ENCODE peak calls at places on chromosomes 2 and 18, in ten cellular contexts. One of them, this sample, is unnamed.

GRCh38 chr2:240428245-240428644 is 7.2 kb upstream of the GPC1 start:
- DNase-seq in CD8-positive, alpha-beta T cell: no peak
- DNase-seq in heart right ventricle: no peak
- DNase-seq in sigmoid colon: no peak
- DNase-seq in gastrocnemius medialis: no peak
- DNase-seq in aorta: no peak
- DNase-seq in neural progenitor cell: no peak
- DNase-seq in tibial artery: no peak
- DNase-seq in cardiac muscle cell: no peak
- DNase-seq in heart left ventricle: no peak
- DNase-seq in this sample: no peak

GRCh38 chr2:73069855-73070650 is 1.5 kb downstream of the SFXN5 start:
- DNase-seq in CD8-positive, alpha-beta T cell: no peak
- DNase-seq in heart right ventricle: no peak
- DNase-seq in sigmoid colon: no peak
- DNase-seq in gastrocnemius medialis: no peak
- DNase-seq in aorta: no peak
- DNase-seq in neural progenitor cell: no peak
- DNase-seq in tibial artery: no peak
- DNase-seq in cardiac muscle cell: no peak
- DNase-seq in heart left ventricle: no peak
- DNase-seq in this sample: no peak

GRCh38 chr2:173347305-173348168 is 7.1 kb upstream of the CDCA7 start:
- DNase-seq in CD8-positive, alpha-beta T cell: no peak
- DNase-seq in heart right ventricle: no peak
- DNase-seq in sigmoid colon: no peak
- DNase-seq in gastrocnemius medialis: no peak
- DNase-seq in aorta: no peak
- DNase-seq in neural progenitor cell: peak
- DNase-seq in tibial artery: no peak
- DNase-seq in cardiac muscle cell: no peak
- DNase-seq in heart left ventricle: no peak
- DNase-seq in this sample: no peak

GRCh38 chr2:239762742-239763269 is 262.3 kb downstream of the NDUFA10 start:
- DNase-seq in CD8-positive, alpha-beta T cell: no peak
- DNase-seq in heart right ventricle: no peak
- DNase-seq in sigmoid colon: peak
- DNase-seq in gastrocnemius medialis: peak
- DNase-seq in aorta: peak
- DNase-seq in neural progenitor cell: no peak
- DNase-seq in tibial artery: peak
- DNase-seq in cardiac muscle cell: no peak
- DNase-seq in heart left ventricle: no peak
- DNase-seq in this sample: no peak

GRCh38 chr18:50282521-50283335 is 1.4 kb upstream of the MBD1 start:
- DNase-seq in CD8-positive, alpha-beta T cell: no peak
- DNase-seq in heart right ventricle: peak
- DNase-seq in sigmoid colon: no peak
- DNase-seq in gastrocnemius medialis: no peak
- DNase-seq in aorta: no peak
- DNase-seq in neural progenitor cell: no peak
- DNase-seq in tibial artery: no peak
- DNase-seq in cardiac muscle cell: no peak
- DNase-seq in heart left ventricle: peak
- DNase-seq in this sample: no peak

GRCh38 chr2:71602581-71602980 is 149.2 kb downstream of the DYSF start:
- DNase-seq in CD8-positive, alpha-beta T cell: no peak
- DNase-seq in heart right ventricle: peak
- DNase-seq in sigmoid colon: peak
- DNase-seq in gastrocnemius medialis: no peak
- DNase-seq in aorta: peak
- DNase-seq in neural progenitor cell: no peak
- DNase-seq in tibial artery: peak
- DNase-seq in cardiac muscle cell: no peak
- DNase-seq in heart left ventricle: no peak
- DNase-seq in this sample: peak

GRCh38 chr2:113894156-113894743 is 4.4 kb downstream of the ACTR3 start:
- DNase-seq in CD8-positive, alpha-beta T cell: no peak
- DNase-seq in heart right ventricle: no peak
- DNase-seq in sigmoid colon: no peak
- DNase-seq in gastrocnemius medialis: no peak
- DNase-seq in aorta: no peak
- DNase-seq in neural progenitor cell: no peak
- DNase-seq in tibial artery: no peak
- DNase-seq in cardiac muscle cell: peak
- DNase-seq in heart left ventricle: no peak
- DNase-seq in this sample: no peak

GRCh38 chr2:149185942-149186490 is 144.4 kb upstream of the LYPD6 start:
- DNase-seq in CD8-positive, alpha-beta T cell: no peak
- DNase-seq in heart right ventricle: no peak
- DNase-seq in sigmoid colon: no peak
- DNase-seq in gastrocnemius medialis: no peak
- DNase-seq in aorta: no peak
- DNase-seq in neural progenitor cell: no peak
- DNase-seq in tibial artery: no peak
- DNase-seq in cardiac muscle cell: no peak
- DNase-seq in heart left ventricle: no peak
- DNase-seq in this sample: no peak

GRCh38 chr2:160747771-160748170 is 254.2 kb upstream of the RBMS1 start:
- DNase-seq in CD8-positive, alpha-beta T cell: no peak
- DNase-seq in heart right ventricle: no peak
- DNase-seq in sigmoid colon: no peak
- DNase-seq in gastrocnemius medialis: no peak
- DNase-seq in aorta: no peak
- DNase-seq in neural progenitor cell: no peak
- DNase-seq in tibial artery: no peak
- DNase-seq in cardiac muscle cell: peak
- DNase-seq in heart left ventricle: no peak
- DNase-seq in this sample: no peak
- H3K27ac ChIP-seq in CD8-positive, alpha-beta T cell: no peak
- H3K27ac ChIP-seq in heart right ventricle: no peak
- H3K27ac ChIP-seq in sigmoid colon: no peak
- H3K27ac ChIP-seq in gastrocnemius medialis: no peak
- H3K27ac ChIP-seq in aorta: no peak
- H3K27ac ChIP-seq in neural progenitor cell: no peak
- H3K27ac ChIP-seq in tibial artery: no peak
- H3K27ac ChIP-seq in cardiac muscle cell: no peak
- H3K27ac ChIP-seq in heart left ventricle: no peak
- H3K27ac ChIP-seq in this sample: no peak

GRCh38 chr2:46227674-46228289 is 69.4 kb upstream of the EPAS1 start:
- DNase-seq in CD8-positive, alpha-beta T cell: no peak
- DNase-seq in heart right ventricle: no peak
- DNase-seq in sigmoid colon: no peak
- DNase-seq in gastrocnemius medialis: no peak
- DNase-seq in aorta: no peak
- DNase-seq in neural progenitor cell: no peak
- DNase-seq in tibial artery: no peak
- DNase-seq in cardiac muscle cell: no peak
- DNase-seq in heart left ventricle: no peak
- DNase-seq in this sample: no peak

GRCh38 chr2:46226620-46227019 is 70.6 kb upstream of the EPAS1 start:
- DNase-seq in CD8-positive, alpha-beta T cell: no peak
- DNase-seq in heart right ventricle: no peak
- DNase-seq in sigmoid colon: no peak
- DNase-seq in gastrocnemius medialis: no peak
- DNase-seq in aorta: no peak
- DNase-seq in neural progenitor cell: no peak
- DNase-seq in tibial artery: no peak
- DNase-seq in cardiac muscle cell: no peak
- DNase-seq in heart left ventricle: no peak
- DNase-seq in this sample: no peak

GRCh38 chr2:46227022-46227421 is 70.2 kb upstream of the EPAS1 start:
- DNase-seq in CD8-positive, alpha-beta T cell: no peak
- DNase-seq in heart right ventricle: no peak
- DNase-seq in sigmoid colon: no peak
- DNase-seq in gastrocnemius medialis: no peak
- DNase-seq in aorta: no peak
- DNase-seq in neural progenitor cell: no peak
- DNase-seq in tibial artery: no peak
- DNase-seq in cardiac muscle cell: no peak
- DNase-seq in heart left ventricle: no peak
- DNase-seq in this sample: no peak

GRCh38 chr2:46225150-46225480 is 72.1 kb upstream of the EPAS1 start:
- DNase-seq in CD8-positive, alpha-beta T cell: no peak
- DNase-seq in heart right ventricle: no peak
- DNase-seq in sigmoid colon: no peak
- DNase-seq in gastrocnemius medialis: no peak
- DNase-seq in aorta: no peak
- DNase-seq in neural progenitor cell: no peak
- DNase-seq in tibial artery: no peak
- DNase-seq in cardiac muscle cell: no peak
- DNase-seq in heart left ventricle: no peak
- DNase-seq in this sample: no peak

DNA sequence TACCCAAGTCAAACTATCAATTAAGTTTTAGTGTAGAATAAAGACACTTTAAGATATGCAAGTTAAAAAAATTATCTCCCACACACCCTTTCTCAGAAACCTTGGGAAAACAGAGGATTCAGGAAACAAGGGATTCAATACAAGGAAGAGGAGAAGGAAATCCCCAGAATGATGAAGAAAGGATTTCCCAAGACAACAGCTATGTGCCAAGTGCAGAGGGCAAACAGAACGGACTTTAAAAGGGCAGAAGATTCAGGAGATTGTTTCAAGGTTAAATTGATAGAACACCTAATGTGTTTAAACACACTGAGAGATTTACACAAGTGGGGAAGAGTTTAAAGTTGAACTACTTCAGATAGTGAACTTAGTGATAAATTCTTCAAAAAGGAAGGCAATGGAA is 71.5 kb upstream of the EPAS1 start:
- DNase-seq in CD8-positive, alpha-beta T cell: no peak
- DNase-seq in heart right ventricle: no peak
- DNase-seq in sigmoid colon: no peak
- DNase-seq in gastrocnemius medialis: no peak
- DNase-seq in aorta: no peak
- DNase-seq in neural progenitor cell: no peak
- DNase-seq in tibial artery: no peak
- DNase-seq in cardiac muscle cell: no peak
- DNase-seq in heart left ventricle: no peak
- DNase-seq in this sample: no peak
- H3K27ac ChIP-seq in CD8-positive, alpha-beta T cell: no peak
- H3K27ac ChIP-seq in heart right ventricle: peak
- H3K27ac ChIP-seq in sigmoid colon: no peak
- H3K27ac ChIP-seq in gastrocnemius medialis: no peak
- H3K27ac ChIP-seq in aorta: no peak
- H3K27ac ChIP-seq in neural progenitor cell: no peak
- H3K27ac ChIP-seq in tibial artery: peak
- H3K27ac ChIP-seq in cardiac muscle cell: no peak
- H3K27ac ChIP-seq in heart left ventricle: peak
- H3K27ac ChIP-seq in this sample: no peak

GRCh38 chr18:57786038-57786437 is 17.1 kb downstream of the ATP8B1 start:
- DNase-seq in CD8-positive, alpha-beta T cell: no peak
- DNase-seq in heart right ventricle: no peak
- DNase-seq in sigmoid colon: no peak
- DNase-seq in gastrocnemius medialis: no peak
- DNase-seq in aorta: no peak
- DNase-seq in neural progenitor cell: no peak
- DNase-seq in tibial artery: no peak
- DNase-seq in cardiac muscle cell: no peak
- DNase-seq in heart left ventricle: no peak
- DNase-seq in this sample: no peak

GRCh38 chr18:57784816-57785144 is 18.3 kb downstream of the ATP8B1 start:
- DNase-seq in CD8-positive, alpha-beta T cell: no peak
- DNase-seq in heart right ventricle: no peak
- DNase-seq in sigmoid colon: no peak
- DNase-seq in gastrocnemius medialis: no peak
- DNase-seq in aorta: no peak
- DNase-seq in neural progenitor cell: no peak
- DNase-seq in tibial artery: no peak
- DNase-seq in cardiac muscle cell: no peak
- DNase-seq in heart left ventricle: no peak
- DNase-seq in this sample: no peak

GRCh38 chr18:57787068-57787682 is 15.9 kb downstream of the ATP8B1 start:
- DNase-seq in CD8-positive, alpha-beta T cell: no peak
- DNase-seq in heart right ventricle: no peak
- DNase-seq in sigmoid colon: no peak
- DNase-seq in gastrocnemius medialis: no peak
- DNase-seq in aorta: no peak
- DNase-seq in neural progenitor cell: no peak
- DNase-seq in tibial artery: no peak
- DNase-seq in cardiac muscle cell: no peak
- DNase-seq in heart left ventricle: no peak
- DNase-seq in this sample: no peak

GRCh38 chr18:57781128-57781463 is 22.0 kb downstream of the ATP8B1 start:
- DNase-seq in CD8-positive, alpha-beta T cell: no peak
- DNase-seq in heart right ventricle: no peak
- DNase-seq in sigmoid colon: no peak
- DNase-seq in gastrocnemius medialis: no peak
- DNase-seq in aorta: no peak
- DNase-seq in neural progenitor cell: no peak
- DNase-seq in tibial artery: no peak
- DNase-seq in cardiac muscle cell: no peak
- DNase-seq in heart left ventricle: no peak
- DNase-seq in this sample: no peak

GRCh38 chr18:57784034-57784815 is 18.9 kb downstream of the ATP8B1 start:
- DNase-seq in CD8-positive, alpha-beta T cell: no peak
- DNase-seq in heart right ventricle: no peak
- DNase-seq in sigmoid colon: no peak
- DNase-seq in gastrocnemius medialis: no peak
- DNase-seq in aorta: no peak
- DNase-seq in neural progenitor cell: no peak
- DNase-seq in tibial artery: no peak
- DNase-seq in cardiac muscle cell: peak
- DNase-seq in heart left ventricle: no peak
- DNase-seq in this sample: no peak
- H3K27ac ChIP-seq in CD8-positive, alpha-beta T cell: no peak
- H3K27ac ChIP-seq in heart right ventricle: peak
- H3K27ac ChIP-seq in sigmoid colon: peak
- H3K27ac ChIP-seq in gastrocnemius medialis: peak
- H3K27ac ChIP-seq in aorta: peak
- H3K27ac ChIP-seq in neural progenitor cell: no peak
- H3K27ac ChIP-seq in tibial artery: peak
- H3K27ac ChIP-seq in cardiac muscle cell: no peak
- H3K27ac ChIP-seq in heart left ventricle: peak
- H3K27ac ChIP-seq in this sample: peak

GRCh38 chr2:100807707-100808106 is 12.2 kb upstream of the NPAS2 start:
- DNase-seq in CD8-positive, alpha-beta T cell: no peak
- DNase-seq in heart right ventricle: no peak
- DNase-seq in sigmoid colon: no peak
- DNase-seq in gastrocnemius medialis: no peak
- DNase-seq in aorta: no peak
- DNase-seq in neural progenitor cell: no peak
- DNase-seq in tibial artery: no peak
- DNase-seq in cardiac muscle cell: no peak
- DNase-seq in heart left ventricle: peak
- DNase-seq in this sample: no peak
- H3K27ac ChIP-seq in CD8-positive, alpha-beta T cell: no peak
- H3K27ac ChIP-seq in heart right ventricle: no peak
- H3K27ac ChIP-seq in sigmoid colon: no peak
- H3K27ac ChIP-seq in gastrocnemius medialis: no peak
- H3K27ac ChIP-seq in aorta: no peak
- H3K27ac ChIP-seq in neural progenitor cell: no peak
- H3K27ac ChIP-seq in tibial artery: no peak
- H3K27ac ChIP-seq in cardiac muscle cell: no peak
- H3K27ac ChIP-seq in heart left ventricle: no peak
- H3K27ac ChIP-seq in this sample: no peak

This sample was measured in psoas muscle.